ENCODE peak calls at places on chromosomes 12 and 14, in four cellular contexts. One of them, this sample, is unnamed.

GRCh38 chr14:42517786-42518530 is 911.3 kb downstream of the LRFN5 start:
- DNase-seq in IMR-90: no peak
- DNase-seq in uterus: no peak
- DNase-seq in breast epithelium: no peak
- DNase-seq in this sample: no peak

GRCh38 chr14:103194256-103195045 is 71.2 kb downstream of the TNFAIP2 start:
- DNase-seq in breast epithelium: no peak
- DNase-seq in uterus: peak; percentile 57
- DNase-seq in IMR-90: peak; percentile 66
- DNase-seq in this sample: peak; percentile 35

GRCh38 chr12:108560321-108560721 is 652 bp downstream of the SART3 start:
- DNase-seq in uterus: no peak
- DNase-seq in breast epithelium: no peak
- DNase-seq in IMR-90: peak; percentile 64
- DNase-seq in this sample: no peak

GRCh38 chr14:102776761-102777710 is at the start of gene TRAF3:
- DNase-seq in IMR-90: peak; percentile 77
- DNase-seq in breast epithelium: no peak
- DNase-seq in uterus: peak; percentile 49
- DNase-seq in this sample: no peak

GRCh38 chr12:53005986-53006809 is at the start of gene EIF4B:
- DNase-seq in IMR-90: peak; percentile 100
- DNase-seq in uterus: peak; percentile 100
- DNase-seq in breast epithelium: peak; percentile 99
- DNase-seq in this sample: peak; percentile 94

GRCh38 chr14:35687335-35687939 is 121.7 kb downstream of the RALGAPA1 start:
- DNase-seq in IMR-90: peak; percentile 68
- DNase-seq in breast epithelium: no peak
- DNase-seq in uterus: no peak
- DNase-seq in this sample: no peak

GRCh38 chr14:74301594-74302159 is 1.1 kb downstream of the ABCD4 start:
- DNase-seq in breast epithelium: no peak
- DNase-seq in uterus: no peak
- DNase-seq in IMR-90: no peak
- DNase-seq in this sample: no peak

GRCh38 chr14:63542231-63542999 is 762 bp downstream of the PPP2R5E start:
- DNase-seq in uterus: peak; percentile 20
- DNase-seq in IMR-90: no peak
- DNase-seq in breast epithelium: peak; percentile 20
- DNase-seq in this sample: no peak

GRCh38 chr14:49505026-49505766 is 81.0 kb downstream of the RPS29 start:
- DNase-seq in breast epithelium: no peak
- DNase-seq in uterus: no peak
- DNase-seq in IMR-90: peak; percentile 1
- DNase-seq in this sample: peak; percentile 88

GRCh38 chr14:30272848-30273563 is 286.0 kb upstream of the G2E3 start:
- DNase-seq in IMR-90: no peak
- DNase-seq in uterus: no peak
- DNase-seq in breast epithelium: no peak
- DNase-seq in this sample: no peak

GRCh38 chr12:7642287-7642686 is 23.4 kb downstream of the APOBEC1 start:
- DNase-seq in IMR-90: no peak
- DNase-seq in breast epithelium: no peak
- DNase-seq in uterus: no peak
- DNase-seq in this sample: no peak

GRCh38 chr12:77299001-77299400 is 233.6 kb upstream of the E2F7 start:
- DNase-seq in uterus: no peak
- DNase-seq in breast epithelium: no peak
- DNase-seq in IMR-90: no peak
- DNase-seq in this sample: no peak

GRCh38 chr12:113103756-113104450 is 31.7 kb downstream of the RASAL1 start:
- DNase-seq in uterus: no peak
- DNase-seq in IMR-90: no peak
- DNase-seq in breast epithelium: no peak
- DNase-seq in this sample: no peak

GRCh38 chr12:64744422-64745258 is 14.6 kb downstream of the GNS start:
- DNase-seq in uterus: no peak
- DNase-seq in IMR-90: peak; percentile 39
- DNase-seq in breast epithelium: no peak
- DNase-seq in this sample: no peak

GRCh38 chr12:42237052-42237852 is 796 bp downstream of the YAF2 start:
- DNase-seq in uterus: peak; percentile 64
- DNase-seq in breast epithelium: peak; percentile 55
- DNase-seq in IMR-90: peak; percentile 75
- DNase-seq in this sample: peak; percentile 49

GRCh38 chr14:23423657-23424056 is 11.8 kb downstream of the MYH7 start:
- DNase-seq in IMR-90: no peak
- DNase-seq in uterus: no peak
- DNase-seq in breast epithelium: no peak
- DNase-seq in this sample: no peak

GRCh38 chr12:91381309-91381804 is 198.7 kb upstream of the DCN start:
- DNase-seq in IMR-90: peak; percentile 86
- DNase-seq in breast epithelium: peak; percentile 30
- DNase-seq in uterus: peak; percentile 76
- DNase-seq in this sample: peak; percentile 91

GRCh38 chr14:63178912-63179311 is 25.3 kb upstream of the RHOJ start:
- DNase-seq in IMR-90: peak; percentile 46
- DNase-seq in breast epithelium: peak; percentile 33
- DNase-seq in uterus: no peak
- DNase-seq in this sample: peak; percentile 28

GRCh38 chr12:71492604-71493003 is 53.0 kb downstream of the LGR5 start:
- DNase-seq in uterus: no peak
- DNase-seq in breast epithelium: no peak
- DNase-seq in IMR-90: no peak
- DNase-seq in this sample: no peak

GRCh38 chr14:54738009-54738408 is 164.6 kb downstream of the GCH1 start:
- DNase-seq in IMR-90: no peak
- DNase-seq in breast epithelium: no peak
- DNase-seq in uterus: no peak
- DNase-seq in this sample: no peak

GRCh38 chr14:102809870-102810269 is 32.6 kb downstream of the TRAF3 start:
- DNase-seq in IMR-90: no peak
- DNase-seq in uterus: no peak
- DNase-seq in breast epithelium: no peak
- DNase-seq in this sample: no peak

GRCh38 chr14:88426271-88426670 is 40.8 kb downstream of the SPATA7 start:
- DNase-seq in uterus: no peak
- DNase-seq in breast epithelium: no peak
- DNase-seq in IMR-90: peak; percentile 74
- DNase-seq in this sample: no peak

GRCh38 chr12:32139064-32139421 is 32.4 kb downstream of the BICD1 start:
- DNase-seq in breast epithelium: no peak
- DNase-seq in IMR-90: peak; percentile 66
- DNase-seq in uterus: no peak
- DNase-seq in this sample: no peak

GRCh38 chr14:66435683-66436082 is 50.5 kb upstream of the CCDC196 start:
- DNase-seq in uterus: no peak
- DNase-seq in breast epithelium: no peak
- DNase-seq in IMR-90: no peak
- DNase-seq in this sample: no peak

GRCh38 chr12:92624236-92624635 is 78.6 kb upstream of the PLEKHG7 start:
- DNase-seq in breast epithelium: no peak
- DNase-seq in uterus: no peak
- DNase-seq in IMR-90: peak; percentile 77
- DNase-seq in this sample: peak; percentile 62

GRCh38 chr14:29144598-29144997 is 378.0 kb downstream of the FOXG1 start:
- DNase-seq in IMR-90: peak; percentile 99
- DNase-seq in uterus: no peak
- DNase-seq in breast epithelium: no peak
- DNase-seq in this sample: no peak

GRCh38 chr12:124391340-124392261 is 96.7 kb downstream of the RFLNA start:
- DNase-seq in breast epithelium: peak; percentile 55
- DNase-seq in uterus: peak; percentile 77
- DNase-seq in IMR-90: peak; percentile 51
- DNase-seq in this sample: no peak

GRCh38 chr12:102498471-102498870 is 18.1 kb upstream of the IGF1 start:
- DNase-seq in uterus: no peak
- DNase-seq in IMR-90: no peak
- DNase-seq in breast epithelium: no peak
- DNase-seq in this sample: no peak

GRCh38 chr14:95014036-95014435 is 143.3 kb downstream of the DICER1 start:
- DNase-seq in IMR-90: no peak
- DNase-seq in uterus: no peak
- DNase-seq in breast epithelium: no peak
- DNase-seq in this sample: no peak

GRCh38 chr12:104736307-104736706 is 221.8 kb downstream of the SLC41A2 start:
- DNase-seq in breast epithelium: no peak
- DNase-seq in IMR-90: peak; percentile 53
- DNase-seq in uterus: no peak
- DNase-seq in this sample: no peak

GRCh38 chr12:80412343-80412953 is 31.6 kb upstream of the PTPRQ start:
- DNase-seq in uterus: no peak
- DNase-seq in IMR-90: peak; percentile 69
- DNase-seq in breast epithelium: no peak
- DNase-seq in this sample: no peak

GRCh38 chr14:65079201-65079600 is 23.1 kb downstream of the MAX start:
- DNase-seq in breast epithelium: no peak
- DNase-seq in IMR-90: no peak
- DNase-seq in uterus: no peak
- DNase-seq in this sample: no peak

GRCh38 chr14:65074449-65075155 is 27.7 kb downstream of the MAX start:
- DNase-seq in breast epithelium: no peak
- DNase-seq in uterus: no peak
- DNase-seq in IMR-90: no peak
- DNase-seq in this sample: no peak

GRCh38 chr14:65079788-65080187 is 22.5 kb downstream of the MAX start:
- DNase-seq in breast epithelium: no peak
- DNase-seq in uterus: no peak
- DNase-seq in IMR-90: no peak
- DNase-seq in this sample: no peak

GRCh38 chr14:65075628-65076325 is 26.5 kb downstream of the MAX start:
- DNase-seq in uterus: no peak
- DNase-seq in breast epithelium: no peak
- DNase-seq in IMR-90: no peak
- DNase-seq in this sample: no peak

GRCh38 chr14:65077318-65077717 is 25.0 kb downstream of the MAX start:
- DNase-seq in IMR-90: no peak
- DNase-seq in uterus: no peak
- DNase-seq in breast epithelium: no peak
- DNase-seq in this sample: no peak
- H3K36me3 ChIP-seq in IMR-90: peaks cover 53% of the 10 kb centered on the region
- H3K36me3 ChIP-seq in uterus: no peaks in the 10 kb centered on the region
- H3K36me3 ChIP-seq in breast epithelium: peaks cover 13% of the 10 kb centered on the region
- H3K36me3 ChIP-seq in this sample: no peaks in the 10 kb centered on the region

GRCh38 chr12:25853696-25854095 is 104.8 kb upstream of the RASSF8 start:
- DNase-seq in IMR-90: no peak
- DNase-seq in uterus: no peak
- DNase-seq in breast epithelium: no peak
- DNase-seq in this sample: no peak
- TF ChIP-seq CTCF in IMR-90: no peak
- TF ChIP-seq CTCF in uterus: no peak
- TF ChIP-seq CTCF in breast epithelium: no peak
- TF ChIP-seq CTCF in this sample: no peak

GRCh38 chr14:68362841-68363240 is 430.0 kb downstream of the ZFP36L1 start:
- DNase-seq in breast epithelium: no peak
- DNase-seq in IMR-90: no peak
- DNase-seq in uterus: no peak
- DNase-seq in this sample: no peak

GRCh38 chr14:68363841-68364711 is 428.8 kb downstream of the ZFP36L1 start:
- DNase-seq in breast epithelium: no peak
- DNase-seq in IMR-90: peak; percentile 62
- DNase-seq in uterus: no peak
- DNase-seq in this sample: peak; percentile 70

GRCh38 chr14:68365228-68365627 is 427.6 kb downstream of the ZFP36L1 start:
- DNase-seq in IMR-90: peak; percentile 82
- DNase-seq in uterus: no peak
- DNase-seq in breast epithelium: no peak
- DNase-seq in this sample: no peak

GRCh38 chr14:68364823-68365222 is 428.0 kb downstream of the ZFP36L1 start:
- DNase-seq in breast epithelium: peak; percentile 57
- DNase-seq in uterus: no peak
- DNase-seq in IMR-90: no peak
- DNase-seq in this sample: peak; percentile 49

DNA sequence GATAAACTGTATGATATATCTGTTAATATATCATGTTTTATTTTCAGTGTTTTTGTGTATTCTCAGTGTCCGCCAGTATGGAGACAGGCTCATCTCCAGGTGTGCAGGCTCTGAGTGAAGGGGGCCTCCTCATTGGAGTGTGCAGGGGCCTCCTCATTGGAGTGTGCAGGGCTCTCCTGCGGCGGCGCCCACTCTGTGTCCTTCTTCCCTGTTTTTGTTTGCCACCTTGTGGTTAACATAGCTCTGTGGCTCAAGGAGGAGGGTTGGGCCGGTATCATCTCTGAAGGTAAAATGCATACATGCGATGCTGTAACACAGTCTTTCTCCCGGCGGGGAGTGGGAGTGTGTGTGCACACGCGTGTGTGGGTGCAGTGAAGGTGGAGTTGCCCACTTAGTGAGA is 429.5 kb downstream of the ZFP36L1 start:
- DNase-seq in uterus: no peak
- DNase-seq in IMR-90: no peak
- DNase-seq in breast epithelium: no peak
- DNase-seq in this sample: no peak
- H3K4me3 ChIP-seq in uterus: no peak overlapping the region
- H3K4me3 ChIP-seq in IMR-90: no peak overlapping the region
- H3K4me3 ChIP-seq in breast epithelium: no peak overlapping the region
- H3K4me3 ChIP-seq in this sample: no peak overlapping the region

GRCh38 chr12:117178745-117179144 is 11.5 kb downstream of the FBXO21 start:
- DNase-seq in breast epithelium: no peak
- DNase-seq in IMR-90: no peak
- DNase-seq in uterus: no peak
- DNase-seq in this sample: no peak

GRCh38 chr12:117178301-117178700 is 12.0 kb downstream of the FBXO21 start:
- DNase-seq in IMR-90: no peak
- DNase-seq in uterus: no peak
- DNase-seq in breast epithelium: no peak
- DNase-seq in this sample: no peak

GRCh38 chr12:117180790-117181467 is 9.3 kb downstream of the FBXO21 start:
- DNase-seq in breast epithelium: no peak
- DNase-seq in uterus: no peak
- DNase-seq in IMR-90: no peak
- DNase-seq in this sample: no peak

GRCh38 chr12:117188121-117188665 is 2.1 kb downstream of the FBXO21 start:
- DNase-seq in uterus: no peak
- DNase-seq in IMR-90: no peak
- DNase-seq in breast epithelium: no peak
- DNase-seq in this sample: no peak

DNA sequence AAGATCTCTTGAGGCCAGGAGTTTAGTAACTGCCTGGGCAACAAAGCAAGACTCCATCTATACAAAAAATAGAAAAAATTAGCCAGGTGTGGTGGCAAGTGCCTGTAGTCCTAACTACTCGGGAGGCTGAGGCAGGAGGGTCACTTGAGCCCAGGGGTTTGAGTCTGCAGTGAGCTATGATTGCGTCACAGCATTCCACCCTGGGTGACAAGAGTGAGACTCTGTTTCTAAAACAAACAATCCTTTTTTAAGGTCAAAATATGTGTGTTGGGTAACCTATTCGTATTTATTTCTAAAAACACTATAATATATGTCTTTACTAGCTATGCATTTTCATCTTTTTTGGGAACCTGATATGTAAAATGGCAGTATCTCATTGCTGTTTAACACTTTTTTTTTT is 7.4 kb downstream of the FBXO21 start:
- DNase-seq in uterus: no peak
- DNase-seq in IMR-90: no peak
- DNase-seq in breast epithelium: no peak
- DNase-seq in this sample: no peak
- H3K36me3 ChIP-seq in uterus: no peaks in the 10 kb centered on the region
- H3K36me3 ChIP-seq in IMR-90: peaks cover 23% of the 10 kb centered on the region
- H3K36me3 ChIP-seq in breast epithelium: no peaks in the 10 kb centered on the region
- H3K36me3 ChIP-seq in this sample: no peaks in the 10 kb centered on the region

GRCh38 chr14:60165547-60165876 is 314 bp upstream of the DHRS7 start:
- DNase-seq in uterus: no peak
- DNase-seq in IMR-90: no peak
- DNase-seq in breast epithelium: no peak
- DNase-seq in this sample: no peak
- TF ChIP-seq CTCF in uterus: no peak
- TF ChIP-seq CTCF in IMR-90: no peak
- TF ChIP-seq CTCF in breast epithelium: no peak
- TF ChIP-seq CTCF in this sample: no peak